ENCODE peak calls at places on chromosomes 11 and 22, in ten cellular contexts. W, U, V, G, L, O, F, J, S and C are unnamed samples.

GRCh38 chr22:17570851-17571631 is 7.7 kb downstream of the SLC25A18 start:
- DNase-seq in S (peak; percentile 89), G (no peak), O (no peak), F (peak; percentile 97), L (no peak), U (peak; percentile 79), J (no peak), W (no peak), V (no peak), C (peak; percentile 49)

GRCh38 chr11:21771097-21771496 is 421.8 kb upstream of the ANO5 start:
- DNase-seq in V (no peak), O (no peak), S (no peak), J (no peak), W (no peak), F (no peak), L (no peak), U (peak; percentile 3), G (peak; percentile 26), C (no peak)

GRCh38 chr11:75365711-75366181 is 14.3 kb upstream of the ARRB1 start:
- DNase-seq in V (no peak), S (no peak), F (peak; percentile 78), W (no peak), J (no peak), L (no peak), U (no peak), O (no peak), G (no peak), C (no peak)

GRCh38 chr11:72228229-72228843 is 3.8 kb downstream of the INPPL1 start:
- DNase-seq in U (no peak), O (no peak), S (no peak), W (no peak), J (peak; percentile 17), G (peak; percentile 44), F (peak; percentile 8), V (no peak), L (no peak), C (no peak)

GRCh38 chr11:62602141-62603071 is 741 bp upstream of the MTA2 start:
- DNase-seq in U (peak; percentile 63), O (no peak), G (peak; percentile 89), L (peak; percentile 19), V (no peak), J (peak; percentile 72), F (no peak), S (peak; percentile 73), W (no peak), C (no peak)

GRCh38 chr11:61053198-61053597 is 49.1 kb upstream of the CD5 start:
- DNase-seq in O (peak; percentile 42), W (no peak), U (no peak), V (no peak), S (no peak), F (no peak), L (no peak), J (no peak), G (no peak), C (no peak)

GRCh38 chr22:36008565-36008964 is 20.1 kb downstream of the RBFOX2 start:
- DNase-seq in O (no peak), F (no peak), V (no peak), G (no peak), U (no peak), W (no peak), S (no peak), L (no peak), J (no peak), C (no peak)

GRCh38 chr11:6771926-6772898 is at the start of gene OR2AG2:
- DNase-seq in J (no peak), L (no peak), F (no peak), U (no peak), W (no peak), V (no peak), O (no peak), S (no peak), G (no peak), C (no peak)

GRCh38 chr11:67448220-67448609 is 4.3 kb downstream of the GPR152 start:
- DNase-seq in U (no peak), F (no peak), S (no peak), O (no peak), W (no peak), J (no peak), V (no peak), G (no peak), L (no peak), C (no peak)

GRCh38 chr22:18906896-18907295 is 776 bp downstream of the DGCR6 start:
- DNase-seq in V (no peak), O (no peak), W (no peak), F (no peak), L (no peak), J (no peak), G (no peak), S (no peak), U (no peak), C (no peak)

GRCh38 chr22:41305646-41306045 is 4.3 kb downstream of the ZC3H7B start:
- DNase-seq in V (no peak), S (peak; percentile 66), G (no peak), L (no peak), U (no peak), O (no peak), J (no peak), W (no peak), F (peak; percentile 74), C (no peak)

GRCh38 chr22:19878461-19879247 is 24.0 kb upstream of the GNB1L start:
- DNase-seq in S (peak; percentile 10), O (no peak), F (peak; percentile 68), U (no peak), W (no peak), J (no peak), V (peak; percentile 29), G (no peak), L (no peak), C (peak; percentile 62)

GRCh38 chr11:32779131-32779530 is 15.3 kb downstream of the CCDC73 start:
- DNase-seq in O (no peak), S (no peak), J (no peak), F (no peak), G (no peak), L (no peak), V (no peak), W (no peak), U (no peak), C (no peak)

GRCh38 chr11:68942090-68942620 is 38.5 kb downstream of the IGHMBP2 start:
- DNase-seq in W (no peak), F (no peak), S (no peak), O (no peak), L (no peak), V (no peak), G (no peak), U (no peak), J (no peak), C (no peak)

GRCh38 chr11:65498977-65499712 is at the start of gene MALAT1:
- DNase-seq in L (peak; percentile 92), G (peak; percentile 90), U (peak; percentile 88), S (peak; percentile 96), V (peak; percentile 96), W (peak; percentile 91), F (peak; percentile 98), O (peak; percentile 96), J (peak; percentile 80), C (no peak)

GRCh38 chr11:47152126-47152952 is 24.3 kb downstream of the ARFGAP2 start:
- DNase-seq in U (no peak), J (peak; percentile 46), L (no peak), G (no peak), V (no peak), S (no peak), F (no peak), O (no peak), W (no peak), C (no peak)

GRCh38 chr11:35791088-35791958 is 128.7 kb downstream of the TRIM44 start:
- DNase-seq in W (no peak), O (no peak), V (no peak), S (no peak), L (no peak), F (no peak), G (peak; percentile 83), U (no peak), J (peak; percentile 38), C (no peak)

GRCh38 chr11:112290462-112290894 is 29.8 kb upstream of the PLET1 start:
- DNase-seq in S (no peak), W (no peak), L (no peak), U (no peak), F (no peak), G (no peak), V (no peak), J (no peak), O (no peak), C (no peak)

GRCh38 chr11:119903821-119904220 is 174.8 kb upstream of the NECTIN1 start:
- DNase-seq in F (no peak), O (no peak), V (no peak), J (no peak), U (no peak), S (no peak), G (no peak), L (no peak), W (no peak), C (no peak)

GRCh38 chr11:69360606-69361005 is 66.7 kb downstream of the MYEOV start:
- DNase-seq in S (no peak), G (no peak), J (no peak), O (no peak), L (no peak), V (no peak), U (no peak), F (no peak), W (no peak), C (no peak)

GRCh38 chr11:61895046-61895717 is 3.8 kb upstream of the FADS3 start:
- DNase-seq in W (no peak), O (no peak), S (no peak), G (no peak), J (no peak), V (no peak), F (no peak), L (no peak), U (no peak), C (no peak)

GRCh38 chr11:87453531-87454089 is 415.9 kb downstream of the TMEM135 start:
- DNase-seq in F (no peak), O (no peak), V (no peak), L (no peak), J (no peak), G (no peak), U (no peak), S (no peak), W (no peak), C (no peak)

GRCh38 chr11:11988099-11988651 is 20.3 kb downstream of the DKK3 start:
- DNase-seq in G (no peak), U (no peak), J (no peak), V (no peak), L (no peak), F (peak; percentile 52), S (no peak), O (no peak), W (no peak), C (peak; percentile 58)

GRCh38 chr11:70220136-70220535 is 17.0 kb downstream of the FADD start:
- DNase-seq in J (no peak), O (no peak), F (no peak), V (no peak), L (no peak), W (no peak), U (no peak), S (no peak), G (no peak), C (no peak)

GRCh38 chr22:44298331-44299087 is 14.2 kb downstream of the SHISAL1 start:
- DNase-seq in S (peak; percentile 67), G (no peak), L (no peak), J (no peak), U (no peak), O (no peak), W (no peak), F (no peak), V (no peak), C (no peak)

GRCh38 chr22:19940536-19941364 is 822 bp upstream of the COMT start:
- DNase-seq in J (no peak), G (no peak), S (no peak), W (no peak), F (peak; percentile 9), O (no peak), U (no peak), V (no peak), L (no peak), C (no peak)

GRCh38 chr22:32985899-32986772 is 72.0 kb downstream of the SYN3 start:
- DNase-seq in L (peak; percentile 63), F (peak; percentile 78), J (peak; percentile 70), O (peak; percentile 40), V (peak; percentile 37), W (no peak), S (peak; percentile 85), U (peak; percentile 50), G (peak; percentile 58), C (no peak)

GRCh38 chr22:20636945-20637344 is 129.5 kb downstream of the MED15 start:
- DNase-seq in G (no peak), U (no peak), O (no peak), F (no peak), J (no peak), V (no peak), W (no peak), S (no peak), L (no peak), C (no peak)